ENCODE peak calls at places on chromosomes 3 and 15, in four cellular contexts. S is H1, W is GM12878, A is HepG2. H is an unnamed sample. For H3K4me1, the result is how much of the 10 kb centered on the place peaks cover.

GRCh38 chr3:152295344-152295743 is 26.6 kb downstream of the MBNL1 start:
- DNase-seq in W (no peak), S (no peak), A (no peak), H (no peak)

GRCh38 chr3:117719316-117719926 is 1009.8 kb downstream of the TUSC7 start:
- DNase-seq in S (no peak), W (no peak), A (peak), H (no peak)

GRCh38 chr3:156418428-156418827 is 136.5 kb downstream of the SSR3 start:
- DNase-seq in A (no peak), W (no peak), S (no peak), H (no peak)

GRCh38 chr3:10189557-10190374 is 25.0 kb downstream of the IRAK2 start:
- DNase-seq in S (no peak), A (no peak), W (peak), H (no peak)

GRCh38 chr3:170709046-170709445 is 123.2 kb upstream of the SLC7A14 start:
- DNase-seq in W (no peak), A (no peak), S (no peak), H (no peak)

GRCh38 chr15:42385206-42385979 is 26.1 kb downstream of the CAPN3 start:
- DNase-seq in A (peak), S (peak), W (no peak), H (peak)

GRCh38 chr3:15205934-15206661 is at the start of gene CAPN7:
- DNase-seq in W (peak), A (peak), S (peak), H (peak)

GRCh38 chr15:31228980-31229826 is 97.4 kb upstream of the KLF13 start:
- DNase-seq in W (peak), S (no peak), A (peak), H (no peak)

GRCh38 chr3:144053121-144053520 is 81.5 kb downstream of the DIPK2A start:
- DNase-seq in W (no peak), S (no peak), A (no peak), H (no peak)

GRCh38 chr3:195708066-195708465 is 12.7 kb upstream of the MUC20 start:
- DNase-seq in S (no peak), W (no peak), A (no peak), H (no peak)

GRCh38 chr15:74417230-74417629 is 16.5 kb downstream of the SEMA7A start:
- DNase-seq in W (no peak), S (no peak), A (no peak), H (no peak)
- TF ChIP-seq YY1 in W (no peak), S (no peak), A (no peak), H (no peak)

GRCh38 chr15:64034519-64034918 is 11.8 kb downstream of the DAPK2 start:
- DNase-seq in A (no peak), W (no peak), S (no peak), H (no peak)

GRCh38 chr15:64029633-64030032 is 16.7 kb downstream of the DAPK2 start:
- DNase-seq in A (no peak), W (no peak), S (no peak), H (no peak)

GRCh38 chr15:64035525-64035924 is 10.8 kb downstream of the DAPK2 start:
- DNase-seq in W (no peak), A (no peak), S (no peak), H (no peak)

GRCh38 chr15:64030123-64030522 is 16.2 kb downstream of the DAPK2 start:
- DNase-seq in S (no peak), A (no peak), W (no peak), H (no peak)

GRCh38 chr15:64032327-64032726 is 14.0 kb downstream of the DAPK2 start:
- DNase-seq in W (no peak), S (no peak), A (no peak), H (no peak)
- TF ChIP-seq SUZ12 in W (no peak), S (no peak), A (no peak), H (no peak)

GRCh38 chr15:98735304-98735703 is 87.0 kb downstream of the IGF1R start:
- DNase-seq in S (no peak), A (no peak), W (no peak), H (no peak)
- H3K4me1 ChIP-seq in S (under half), A (half or more), W (under half), H (under half)

DNA sequence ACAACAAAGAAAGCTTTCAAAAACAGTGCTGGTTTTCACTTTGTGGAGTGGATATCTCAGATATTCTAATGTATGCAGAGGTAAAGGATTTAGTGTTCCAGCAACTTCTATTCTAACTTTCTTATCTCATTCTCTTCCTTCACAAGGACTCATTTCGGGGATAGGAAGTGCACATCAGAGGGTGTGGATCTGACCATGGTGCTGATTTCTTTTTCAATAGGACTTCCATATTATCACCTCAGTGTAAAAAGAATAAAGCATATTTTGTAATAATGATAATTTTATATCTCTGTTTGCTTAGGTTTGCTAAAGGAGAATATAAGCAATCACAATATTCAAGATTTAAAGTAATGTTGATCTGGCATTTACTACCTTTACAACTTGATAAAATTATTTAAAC is 12.5 kb upstream of the CADM2 start:
- DNase-seq in S (no peak), A (no peak), W (no peak), H (no peak)
- TF ChIP-seq YY1 in S (no peak), A (no peak), W (no peak), H (no peak)

GRCh38 chr15:75371901-75372688 is 3.7 kb upstream of the MAN2C1 start:
- DNase-seq in S (no peak), W (no peak), A (no peak), H (no peak)
- TF ChIP-seq SUZ12 in S (no peak), W (no peak), A (no peak), H (no peak)

GRCh38 chr15:67542462-67543347 is at the start of gene MAP2K5:
- DNase-seq in W (no peak), A (peak), S (peak), H (no peak)
- H3K4me1 ChIP-seq in W (under half), A (under half), S (under half), H (under half)

GRCh38 chr3:78343221-78343620 is 1303.3 kb downstream of the ROBO2 start:
- DNase-seq in W (no peak), S (no peak), A (no peak), H (no peak)

GRCh38 chr3:78338405-78338804 is 1298.5 kb downstream of the ROBO2 start:
- DNase-seq in A (no peak), W (peak), S (no peak), H (no peak)

DNA sequence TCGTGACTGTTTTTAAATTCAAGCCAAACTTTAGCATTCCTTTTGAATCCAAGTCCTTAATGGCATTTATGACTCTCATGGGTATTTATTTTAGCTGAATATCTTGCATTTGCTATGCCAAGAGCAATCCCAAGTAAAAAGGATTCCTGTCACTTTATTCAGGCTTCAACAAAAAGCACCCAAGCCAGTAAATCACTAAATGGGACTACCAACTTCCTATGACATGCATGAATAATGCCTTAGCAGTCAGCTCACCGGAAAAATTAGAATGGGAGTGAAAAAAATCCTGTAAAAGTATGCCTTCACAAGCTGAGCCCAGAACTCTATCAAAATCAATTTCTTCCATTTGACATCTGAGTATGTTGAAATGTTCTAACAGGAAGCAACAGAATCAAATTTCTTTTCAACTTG is 1297.9 kb downstream of the ROBO2 start:
- DNase-seq in S (no peak), A (no peak), W (no peak), H (no peak)
- TF ChIP-seq YY1 in S (no peak), A (no peak), W (no peak), H (no peak)

GRCh38 chr3:129855454-129856419 is 37.8 kb downstream of the TMCC1 start:
- DNase-seq in A (no peak), S (no peak), W (no peak), H (no peak)
- TF ChIP-seq SUZ12 in A (no peak), S (no peak), W (no peak), H (no peak)

GRCh38 chr3:8445861-8446260 is 55.8 kb upstream of the LMCD1 start:
- DNase-seq in S (no peak), W (no peak), A (no peak), H (no peak)
- H3K4me1 ChIP-seq in S (under half), W (under half), A (half or more), H (under half)

DNA sequence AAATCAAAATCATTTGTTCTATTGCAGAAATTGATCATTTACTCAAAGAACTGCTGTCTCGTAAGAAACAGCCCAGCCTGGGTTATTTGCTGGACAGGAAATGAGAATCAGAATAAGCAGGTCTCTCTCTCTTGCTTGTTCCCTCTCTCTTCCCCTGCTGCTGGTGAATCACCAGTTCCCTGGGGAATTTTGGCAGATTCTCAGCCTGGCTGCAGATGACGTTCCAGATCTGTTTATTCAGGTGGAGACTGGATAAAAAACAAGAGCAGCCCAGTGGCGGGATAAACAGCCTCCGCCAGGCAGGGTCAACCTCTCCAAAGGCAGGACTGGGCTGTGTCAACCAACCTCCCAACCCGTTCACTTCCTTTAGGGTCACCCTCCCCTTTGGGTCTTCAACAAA is 72.1 kb downstream of the LRIG1 start:
- DNase-seq in S (no peak), W (no peak), A (no peak), H (no peak)
- TF ChIP-seq YY1 in S (no peak), W (no peak), A (no peak), H (no peak)